ENCODE peak calls at places on chromosomes 3 and 15, in four cellular contexts. S is CD4-positive, alpha-beta memory T cell; U is neuronal stem cell; J is Peyer's patch. W is an unnamed sample.

GRCh38 chr3:8839607-8840325 is 70.4 kb upstream of the OXTR start:
- DNase-seq in S (no peak), U (no peak), J (no peak), W (no peak)

GRCh38 chr15:53378096-53378620 is 381.3 kb downstream of the WDR72 start:
- DNase-seq in J (no peak), U (peak; percentile 32), S (no peak), W (no peak)

GRCh38 chr3:28781053-28781452 is 432.4 kb upstream of the AZI2 start:
- DNase-seq in S (no peak), J (no peak), U (no peak), W (no peak)

GRCh38 chr15:85545185-85545584 is 164.8 kb downstream of the AKAP13 start:
- DNase-seq in J (no peak), U (no peak), S (no peak), W (no peak)

GRCh38 chr3:14329116-14329830 is 73.1 kb upstream of the SLC6A6 start:
- DNase-seq in U (peak; percentile 69), J (no peak), S (no peak), W (no peak)

GRCh38 chr15:48647963-48648362 is 2.5 kb upstream of the FBN1 start:
- DNase-seq in U (no peak), S (no peak), J (no peak), W (no peak)

GRCh38 chr3:166829896-166830295 is 550.2 kb downstream of the ZBBX start:
- DNase-seq in U (no peak), S (no peak), J (no peak), W (no peak)

GRCh38 chr15:40302288-40302886 is 5.3 kb downstream of the PLCB2 start:
- DNase-seq in J (no peak), U (no peak), S (no peak), W (peak; percentile 61)

GRCh38 chr3:190013943-190014924 is 106.5 kb downstream of the P3H2 start:
- DNase-seq in U (no peak), J (no peak), S (no peak), W (no peak)

GRCh38 chr3:108305484-108306172 is 9.3 kb downstream of the HHLA2 start:
- DNase-seq in S (no peak), J (no peak), U (no peak), W (no peak)

GRCh38 chr15:79310612-79310984 is 314 bp upstream of the TMED3 start:
- DNase-seq in U (no peak), J (no peak), S (no peak), W (no peak)
- H3K27ac ChIP-seq in U (no peak overlapping the region), J (no peak overlapping the region), S (no peak overlapping the region), W (no peak overlapping the region)

DNA sequence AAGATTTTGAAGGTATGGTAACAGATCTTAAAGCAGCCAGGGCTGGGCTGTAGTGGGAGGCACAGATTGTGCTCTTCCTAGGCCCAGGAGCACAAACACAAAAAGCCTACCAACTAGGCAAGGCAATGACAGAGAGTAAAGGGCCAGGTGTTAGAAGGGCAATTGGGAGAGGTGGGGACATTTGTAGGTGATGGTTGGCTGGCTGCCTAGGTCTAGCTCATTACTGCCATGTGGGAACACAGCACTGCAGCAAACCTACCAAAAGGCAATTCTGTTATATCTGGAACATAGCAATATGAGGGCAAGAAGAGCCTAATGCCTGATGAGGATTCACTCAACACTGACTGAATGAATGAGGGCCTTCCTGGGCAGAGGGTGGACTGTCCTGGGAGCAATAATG is 30.4 kb downstream of the ARHGEF3 start:
- DNase-seq in S (no peak), J (no peak), U (no peak), W (no peak)
- H3K4me1 ChIP-seq in S (peaks cover 54% of the 10 kb centered on the region), J (no peaks in the 10 kb centered on the region), U (peaks cover 2% of the 10 kb centered on the region), W (peaks cover 6% of the 10 kb centered on the region)

DNA sequence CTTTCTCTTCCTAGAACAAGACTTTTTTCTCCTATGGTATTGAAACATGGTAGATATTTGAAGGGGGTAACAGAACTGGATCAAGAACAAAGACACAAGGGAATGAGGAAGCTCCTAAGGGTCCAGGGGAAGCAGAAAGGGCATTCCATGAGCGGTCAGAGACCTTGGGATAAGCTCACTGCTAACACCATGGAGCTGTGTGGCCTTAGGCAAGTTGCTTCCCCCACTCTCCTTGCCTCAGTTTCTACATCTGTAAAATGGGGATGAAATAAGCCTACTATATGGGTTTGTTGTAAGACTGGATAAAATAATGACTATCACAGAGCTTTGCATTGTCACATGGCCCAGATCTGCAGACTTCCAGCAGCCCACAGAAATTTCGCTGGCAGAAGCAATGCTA is 139.8 kb downstream of the OPA1 start:
- DNase-seq in U (no peak), J (no peak), S (no peak), W (no peak)
- H3K27me3 ChIP-seq in U (no peaks in the 10 kb centered on the region), J (no peaks in the 10 kb centered on the region), S (no peaks in the 10 kb centered on the region), W (no peaks in the 10 kb centered on the region)

DNA sequence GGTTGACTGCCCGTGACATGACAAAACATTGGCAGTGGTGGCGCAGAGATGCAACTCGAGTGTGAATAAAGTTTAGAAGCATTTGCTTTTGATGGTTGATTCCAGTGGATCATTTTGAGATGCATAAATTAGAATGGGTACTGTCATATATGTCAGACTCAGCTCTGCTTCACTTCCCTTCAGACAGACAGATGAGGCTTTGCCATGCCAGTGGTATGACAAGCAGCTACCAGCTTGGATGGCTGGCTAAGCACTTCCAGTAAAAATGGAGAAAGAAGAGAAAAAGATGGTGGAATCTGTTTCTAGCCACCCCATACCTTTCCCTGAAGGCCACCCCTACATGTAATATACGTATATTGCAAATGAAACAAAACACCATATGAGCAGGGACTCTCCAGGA is 13.5 kb upstream of the CLEC3B start:
- DNase-seq in J (no peak), S (no peak), U (no peak), W (no peak)
- H3K27ac ChIP-seq in J (peak overlapping the region; percentile 52), S (no peak overlapping the region), U (no peak overlapping the region), W (peak overlapping the region; percentile 99)

GRCh38 chr3:31960793-31961431 is 20.1 kb downstream of the OSBPL10 start:
- DNase-seq in U (no peak), S (no peak), J (no peak), W (no peak)
- H3K4me1 ChIP-seq in U (peaks cover 11% of the 10 kb centered on the region), S (no peaks in the 10 kb centered on the region), J (peaks cover 10% of the 10 kb centered on the region), W (peaks cover 3% of the 10 kb centered on the region)

GRCh38 chr15:76064375-76064774 is 4.6 kb downstream of the TMEM266 start:
- DNase-seq in U (no peak), S (no peak), J (no peak), W (no peak)
- H3K27me3 ChIP-seq in U (peaks cover 79% of the 10 kb centered on the region), S (peaks cover 18% of the 10 kb centered on the region), J (no peaks in the 10 kb centered on the region), W (peaks cover 3% of the 10 kb centered on the region)

DNA sequence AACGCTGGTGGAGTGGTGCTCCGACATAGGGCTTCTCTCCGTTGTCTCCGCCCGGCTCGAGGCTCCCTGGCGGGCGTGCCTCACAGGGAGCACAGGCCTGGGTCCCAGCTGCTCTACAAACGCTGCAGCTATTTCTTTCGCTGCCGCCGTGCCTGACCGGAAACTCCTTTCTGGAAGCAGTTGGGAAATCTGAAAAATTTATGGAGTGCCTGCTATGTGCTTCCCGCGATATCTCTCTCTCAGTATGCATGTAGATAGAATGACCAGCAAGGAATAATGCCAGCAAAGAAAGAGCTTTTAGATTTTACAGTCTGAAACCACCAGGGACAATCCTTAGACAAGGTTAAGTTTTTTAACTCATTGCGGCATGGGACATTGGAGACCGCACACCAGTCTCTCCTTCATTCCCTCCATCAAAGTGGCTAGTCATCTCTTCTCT is 834 bp upstream of the NPHP3 start:
- DNase-seq in U (no peak), S (no peak), J (no peak), W (no peak)
- H3K27ac ChIP-seq in U (peak overlapping the region; percentile 87), S (peak overlapping the region; percentile 48), J (peak overlapping the region; percentile 69), W (peak overlapping the region; percentile 80)

GRCh38 chr3:52684184-52684583 is 1.5 kb downstream of the PBRM1 start:
- DNase-seq in U (no peak), S (no peak), J (no peak), W (no peak)

GRCh38 chr3:52679811-52680210 is 5.9 kb downstream of the PBRM1 start:
- DNase-seq in S (no peak), J (no peak), U (no peak), W (no peak)

GRCh38 chr3:52683611-52684010 is 2.1 kb downstream of the PBRM1 start:
- DNase-seq in S (no peak), U (no peak), J (no peak), W (peak; percentile 64)

GRCh38 chr3:52681610-52682009 is 4.1 kb downstream of the PBRM1 start:
- DNase-seq in J (no peak), U (no peak), S (no peak), W (no peak)

GRCh38 chr3:52682016-52682415 is 3.7 kb downstream of the PBRM1 start:
- DNase-seq in S (no peak), U (no peak), J (no peak), W (no peak)
- H3K4me1 ChIP-seq in S (peaks cover 41% of the 10 kb centered on the region), U (peaks cover 2% of the 10 kb centered on the region), J (peaks cover 31% of the 10 kb centered on the region), W (peaks cover 2% of the 10 kb centered on the region)

GRCh38 chr3:171747223-171747920 is 62.9 kb downstream of the PLD1 start:
- DNase-seq in J (no peak), U (no peak), S (no peak), W (no peak)
- H3K27me3 ChIP-seq in J (no peaks in the 10 kb centered on the region), U (no peaks in the 10 kb centered on the region), S (no peaks in the 10 kb centered on the region), W (no peaks in the 10 kb centered on the region)

W was measured in right cardiac atrium.